ENCODE peak calls at places on chromosomes 7 and 10, in six cellular contexts. M is heart right ventricle; F is Calu3; S is NCI-H2081; U is CD4-positive, CD25-positive, alpha-beta regulatory T cell; Q is T-helper 1 cell. N is an unnamed sample.

GRCh38 chr10:101829561-101830315 is 11.5 kb upstream of the OGA start:
- DNase-seq in U (peak; percentile 70), Q (peak; percentile 61), S (no peak), F (no peak), M (peak; percentile 47), N (peak; percentile 44)

GRCh38 chr10:49761789-49762565 is at the start of gene OGDHL:
- DNase-seq in U (no peak), S (peak; percentile 75), Q (peak; percentile 29), F (peak; percentile 73), M (peak; percentile 51), N (peak; percentile 23)

GRCh38 chr7:46713868-46714596 is 793.0 kb upstream of the IGFBP3 start:
- DNase-seq in F (peak; percentile 30), U (no peak), M (no peak), Q (no peak), S (no peak), N (peak; percentile 30)

GRCh38 chr10:52623761-52624160 is 148.8 kb downstream of the MBL2 start:
- DNase-seq in S (no peak), M (no peak), U (no peak), Q (no peak), F (no peak), N (peak; percentile 26)

GRCh38 chr7:108351715-108352114 is 104.5 kb downstream of the NRCAM start:
- DNase-seq in M (no peak), S (peak; percentile 87), F (no peak), U (no peak), Q (no peak), N (peak; percentile 6)

GRCh38 chr10:125081931-125082330 is 78.4 kb downstream of the CTBP2 start:
- DNase-seq in S (no peak), U (no peak), M (no peak), Q (no peak), F (no peak), N (no peak)

GRCh38 chr10:127797339-127797738 is 60.4 kb downstream of the FOXI2 start:
- DNase-seq in M (no peak), U (no peak), F (no peak), Q (peak; percentile 27), S (no peak), N (peak; percentile 2)

GRCh38 chr7:40986351-40986873 is 716.5 kb downstream of the INHBA start:
- DNase-seq in U (no peak), Q (no peak), F (no peak), S (no peak), M (no peak), N (peak; percentile 93)

GRCh38 chr10:125691160-125691981 is 8.4 kb upstream of the TEX36 start:
- DNase-seq in S (peak; percentile 38), M (no peak), F (peak; percentile 12), Q (no peak), U (no peak), N (peak; percentile 52)

GRCh38 chr7:149886018-149886416 is 12.2 kb downstream of the ATP6V0E2 start:
- DNase-seq in Q (no peak), F (no peak), M (no peak), U (no peak), S (no peak), N (no peak)

GRCh38 chr7:142481548-142481947 is 223.7 kb upstream of the PRSS58 start:
- DNase-seq in F (no peak), M (no peak), U (no peak), S (no peak), Q (no peak), N (no peak)

GRCh38 chr7:110539216-110539615 is 551.7 kb upstream of the LRRN3 start:
- DNase-seq in S (no peak), U (no peak), Q (no peak), M (no peak), F (no peak), N (peak; percentile 77)

GRCh38 chr7:27899601-27900000 is 159.6 kb downstream of the TAX1BP1 start:
- DNase-seq in Q (peak; percentile 34), S (no peak), M (no peak), U (no peak), F (no peak), N (no peak)

GRCh38 chr10:412109-412508 is 276.9 kb downstream of the ZMYND11 start:
- DNase-seq in S (no peak), M (no peak), F (no peak), Q (no peak), U (no peak), N (peak; percentile 9)

GRCh38 chr7:14754631-14755030 is 147.9 kb downstream of the DGKB start:
- DNase-seq in F (no peak), S (peak; percentile 44), U (no peak), M (no peak), Q (no peak), N (peak; percentile 66)

GRCh38 chr7:32219416-32219815 is 149.2 kb upstream of the PDE1C start:
- DNase-seq in Q (no peak), F (no peak), U (no peak), M (no peak), S (no peak), N (no peak)

GRCh38 chr7:47147213-47147631 is 434.7 kb downstream of the TNS3 start:
- DNase-seq in S (no peak), U (no peak), F (peak; percentile 38), Q (no peak), M (no peak), N (peak; percentile 77)

GRCh38 chr10:98446656-98447221 is at the start of gene HPS1:
- DNase-seq in M (peak; percentile 87), Q (peak; percentile 82), F (peak; percentile 80), S (peak; percentile 63), U (peak; percentile 62), N (peak; percentile 61)

GRCh38 chr10:8485032-8485431 is 430.5 kb downstream of the GATA3 start:
- DNase-seq in Q (no peak), S (no peak), U (no peak), M (no peak), F (no peak), N (no peak)

GRCh38 chr10:17479015-17479615 is 24.7 kb upstream of the ST8SIA6 start:
- DNase-seq in Q (no peak), U (no peak), F (no peak), M (no peak), S (no peak), N (no peak)

GRCh38 chr7:26649388-26649787 is 215.0 kb downstream of the SKAP2 start:
- DNase-seq in F (no peak), Q (no peak), S (no peak), U (no peak), M (no peak), N (no peak)

GRCh38 chr7:46848944-46849343 is 733.0 kb downstream of the TNS3 start:
- DNase-seq in Q (no peak), S (no peak), U (no peak), M (no peak), F (no peak), N (no peak)

N was measured in iris pigment epithelial cell.